ENCODE peak calls at places on chromosome 4, in four cellular contexts. N is activated CD4-positive, alpha-beta T cell treated with anti-CD3 and anti-CD28 coated beads for 48 hours; B is NCI-H1417; G is activated effector memory CD4-positive, alpha-beta T cell treated with anti-CD3 and anti-CD28 coated beads, Interleukin-2, amount 50 U/mL, for 16 hours. I is an unnamed sample.
A peak's percentile ranks its signal among the peaks of the same experiment; 100 is the strongest.

GRCh38 chr4:37453004-37453360 is 208.4 kb downstream of the NWD2 start:
- DNase-seq in N (peak; percentile 56), B (peak; percentile 92), G (no peak), I (peak; percentile 28)

GRCh38 chr4:127922226-127922625 is 41.5 kb downstream of the PLK4 start:
- DNase-seq in N (no peak), B (no peak), G (no peak), I (no peak)

GRCh38 chr4:101471201-101471600 is 123.9 kb upstream of the PPP3CA start:
- DNase-seq in N (no peak), B (no peak), G (no peak), I (no peak)

GRCh38 chr4:128604204-128604603 is 205.3 kb upstream of the JADE1 start:
- DNase-seq in N (no peak), B (no peak), G (no peak), I (no peak)

GRCh38 chr4:100311181-100311580 is 120.9 kb upstream of the DDIT4L start:
- DNase-seq in N (no peak), B (no peak), G (no peak), I (no peak)

GRCh38 chr4:53150631-53151488 is 215.0 kb downstream of the SCFD2 start:
- DNase-seq in N (no peak), B (no peak), G (no peak), I (no peak)

GRCh38 chr4:73765296-73765695 is 24.9 kb downstream of the CXCL8 start:
- DNase-seq in N (no peak), B (no peak), G (no peak), I (no peak)

GRCh38 chr4:47221721-47222120 is 190.4 kb downstream of the GABRB1 start:
- DNase-seq in N (no peak), B (no peak), G (no peak), I (no peak)

GRCh38 chr4:110055014-110055768 is 142.5 kb downstream of the EGF start:
- DNase-seq in N (peak; percentile 17), B (peak; percentile 24), G (no peak), I (no peak)

GRCh38 chr4:52910115-52910514 is 48.0 kb downstream of the RASL11B start:
- DNase-seq in N (no peak), B (no peak), G (no peak), I (no peak)

GRCh38 chr4:20839957-20840356 is 139.7 kb downstream of the PACRGL start:
- DNase-seq in N (no peak), B (no peak), G (no peak), I (no peak)

GRCh38 chr4:138438608-138439007 is 196.5 kb upstream of the SLC7A11 start:
- DNase-seq in N (no peak), B (no peak), G (no peak), I (no peak)

GRCh38 chr4:4656977-4657376 is 115.1 kb upstream of the STX18 start:
- DNase-seq in N (no peak), B (no peak), G (no peak), I (no peak)

GRCh38 chr4:175373031-175373430 is 439.0 kb downstream of the GPM6A start:
- DNase-seq in N (no peak), B (no peak), G (no peak), I (no peak)

GRCh38 chr4:118340109-118340508 is 12.7 kb downstream of the PRSS12 start:
- DNase-seq in N (no peak), B (no peak), G (no peak), I (no peak)

GRCh38 chr4:3614731-3614980 is 82.4 kb upstream of the LRPAP1 start:
- DNase-seq in N (no peak), B (no peak), G (peak; percentile 38), I (no peak)

GRCh38 chr4:16862688-16863087 is 35.8 kb downstream of the LDB2 start:
- DNase-seq in N (no peak), B (no peak), G (no peak), I (no peak)

GRCh38 chr4:37095925-37096324 is 148.6 kb upstream of the NWD2 start:
- DNase-seq in N (no peak), B (no peak), G (no peak), I (no peak)

GRCh38 chr4:163391756-163392155 is 48.1 kb downstream of the NPY5R start:
- DNase-seq in N (no peak), B (no peak), G (no peak), I (no peak)

GRCh38 chr4:7024336-7024890 is 18.8 kb upstream of the TADA2B start:
- DNase-seq in N (no peak), B (no peak), G (no peak), I (no peak)

GRCh38 chr4:89567936-89568335 is 260.3 kb upstream of the GPRIN3 start:
- DNase-seq in N (no peak), B (no peak), G (no peak), I (no peak)

GRCh38 chr4:88802138-88802537 is 104.5 kb upstream of the NAP1L5 start:
- DNase-seq in N (no peak), B (no peak), G (no peak), I (no peak)

GRCh38 chr4:27079056-27079455 is 218.4 kb downstream of the STIM2 start:
- DNase-seq in N (no peak), B (no peak), G (no peak), I (no peak)

GRCh38 chr4:30380404-30380998 is 339.7 kb upstream of the PCDH7 start:
- DNase-seq in N (peak; percentile 40), B (peak; percentile 40), G (no peak), I (peak; percentile 22)

GRCh38 chr4:118936406-118936805 is 47.8 kb downstream of the SYNPO2 start:
- DNase-seq in N (no peak), B (no peak), G (no peak), I (no peak)

GRCh38 chr4:9685692-9686091 is 95.7 kb upstream of the DRD5 start:
- DNase-seq in N (no peak), B (no peak), G (peak; percentile 28), I (no peak)

GRCh38 chr4:113919611-113920010 is 59.8 kb downstream of the ARSJ start:
- DNase-seq in N (no peak), B (no peak), G (no peak), I (no peak)

GRCh38 chr4:150609131-150609530 is 27.2 kb downstream of the MAB21L2 start:
- DNase-seq in N (no peak), B (no peak), G (no peak), I (no peak)

GRCh38 chr4:1869530-1870327 is 1.5 kb upstream of the NSD2 start:
- DNase-seq in N (no peak), B (no peak), G (no peak), I (no peak)